ENCODE peak calls at places on chromosomes 11 and 22, in nine cellular contexts. One of them, this sample, is unnamed.

GRCh38 chr22:16966251-16966650 is 41.8 kb downstream of the GAB4 start:
- DNase-seq in activated CD4-positive, CD25-positive, alpha-beta regulatory T cell treated with anti-CD3 and anti-CD28 coated beads, Interleukin-2, amount 50 U/mL, for 72 hours: no peak
- DNase-seq in naive thymus-derived CD8-positive, alpha-beta T cell: no peak
- DNase-seq in nephron progenitor cell: no peak
- DNase-seq in T follicular helper cell: no peak
- DNase-seq in activated T-helper 1 cell treated with anti-CD3 and anti-CD28 coated beads, Interleukin-12 subunit alpha, Interleukin-12 subunit beta, Interleukin-2, Interleukin-4 antibody, amounts not matched to agents 30 ng/mL and 10 ng/mL and 1 ng/mL, durations not matched to agents 14 hours and 24 hours and 36 hours: no peak
- DNase-seq in NCI-H748 treated with DMSO at 0.1 percent for 48 hours: no peak
- DNase-seq in CD4-positive, CD25-positive, alpha-beta regulatory T cell: no peak
- DNase-seq in effector CD8-positive, alpha-beta T cell: no peak
- DNase-seq in this sample: no peak

GRCh38 chr11:110991621-110992355 is 253.7 kb upstream of the POU2AF2 start:
- DNase-seq in activated CD4-positive, CD25-positive, alpha-beta regulatory T cell treated with anti-CD3 and anti-CD28 coated beads, Interleukin-2, amount 50 U/mL, for 72 hours: no peak
- DNase-seq in naive thymus-derived CD8-positive, alpha-beta T cell: no peak
- DNase-seq in nephron progenitor cell: no peak
- DNase-seq in T follicular helper cell: no peak
- DNase-seq in activated T-helper 1 cell treated with anti-CD3 and anti-CD28 coated beads, Interleukin-12 subunit alpha, Interleukin-12 subunit beta, Interleukin-2, Interleukin-4 antibody, amounts not matched to agents 30 ng/mL and 10 ng/mL and 1 ng/mL, durations not matched to agents 14 hours and 24 hours and 36 hours: no peak
- DNase-seq in NCI-H748 treated with DMSO at 0.1 percent for 48 hours: no peak
- DNase-seq in CD4-positive, CD25-positive, alpha-beta regulatory T cell: no peak
- DNase-seq in effector CD8-positive, alpha-beta T cell: no peak
- DNase-seq in this sample: no peak

GRCh38 chr22:31248138-31248745 is 36.1 kb downstream of the LIMK2 start:
- DNase-seq in activated CD4-positive, CD25-positive, alpha-beta regulatory T cell treated with anti-CD3 and anti-CD28 coated beads, Interleukin-2, amount 50 U/mL, for 72 hours: peak; percentile 41
- DNase-seq in naive thymus-derived CD8-positive, alpha-beta T cell: peak; percentile 74
- DNase-seq in nephron progenitor cell: peak; percentile 73
- DNase-seq in T follicular helper cell: peak; percentile 60
- DNase-seq in activated T-helper 1 cell treated with anti-CD3 and anti-CD28 coated beads, Interleukin-12 subunit alpha, Interleukin-12 subunit beta, Interleukin-2, Interleukin-4 antibody, amounts not matched to agents 30 ng/mL and 10 ng/mL and 1 ng/mL, durations not matched to agents 14 hours and 24 hours and 36 hours: peak; percentile 66
- DNase-seq in NCI-H748 treated with DMSO at 0.1 percent for 48 hours: no peak
- DNase-seq in CD4-positive, CD25-positive, alpha-beta regulatory T cell: peak; percentile 90
- DNase-seq in effector CD8-positive, alpha-beta T cell: peak; percentile 55
- DNase-seq in this sample: peak; percentile 79

GRCh38 chr11:2691991-2692841 is 7.6 kb downstream of the KCNQ1OT1 start:
- DNase-seq in activated CD4-positive, CD25-positive, alpha-beta regulatory T cell treated with anti-CD3 and anti-CD28 coated beads, Interleukin-2, amount 50 U/mL, for 72 hours: no peak
- DNase-seq in naive thymus-derived CD8-positive, alpha-beta T cell: no peak
- DNase-seq in nephron progenitor cell: no peak
- DNase-seq in T follicular helper cell: no peak
- DNase-seq in activated T-helper 1 cell treated with anti-CD3 and anti-CD28 coated beads, Interleukin-12 subunit alpha, Interleukin-12 subunit beta, Interleukin-2, Interleukin-4 antibody, amounts not matched to agents 30 ng/mL and 10 ng/mL and 1 ng/mL, durations not matched to agents 14 hours and 24 hours and 36 hours: no peak
- DNase-seq in NCI-H748 treated with DMSO at 0.1 percent for 48 hours: no peak
- DNase-seq in CD4-positive, CD25-positive, alpha-beta regulatory T cell: no peak
- DNase-seq in effector CD8-positive, alpha-beta T cell: no peak
- DNase-seq in this sample: no peak

GRCh38 chr11:2375341-2375853 is 1.7 kb upstream of the CD81 start:
- DNase-seq in activated CD4-positive, CD25-positive, alpha-beta regulatory T cell treated with anti-CD3 and anti-CD28 coated beads, Interleukin-2, amount 50 U/mL, for 72 hours: no peak
- DNase-seq in naive thymus-derived CD8-positive, alpha-beta T cell: no peak
- DNase-seq in nephron progenitor cell: no peak
- DNase-seq in T follicular helper cell: no peak
- DNase-seq in activated T-helper 1 cell treated with anti-CD3 and anti-CD28 coated beads, Interleukin-12 subunit alpha, Interleukin-12 subunit beta, Interleukin-2, Interleukin-4 antibody, amounts not matched to agents 30 ng/mL and 10 ng/mL and 1 ng/mL, durations not matched to agents 14 hours and 24 hours and 36 hours: no peak
- DNase-seq in NCI-H748 treated with DMSO at 0.1 percent for 48 hours: no peak
- DNase-seq in CD4-positive, CD25-positive, alpha-beta regulatory T cell: no peak
- DNase-seq in effector CD8-positive, alpha-beta T cell: no peak
- DNase-seq in this sample: no peak

GRCh38 chr11:128630367-128631230 is 43.2 kb upstream of the ETS1 start:
- DNase-seq in activated CD4-positive, CD25-positive, alpha-beta regulatory T cell treated with anti-CD3 and anti-CD28 coated beads, Interleukin-2, amount 50 U/mL, for 72 hours: peak; percentile 94
- DNase-seq in naive thymus-derived CD8-positive, alpha-beta T cell: peak; percentile 89
- DNase-seq in nephron progenitor cell: peak; percentile 89
- DNase-seq in T follicular helper cell: peak; percentile 84
- DNase-seq in activated T-helper 1 cell treated with anti-CD3 and anti-CD28 coated beads, Interleukin-12 subunit alpha, Interleukin-12 subunit beta, Interleukin-2, Interleukin-4 antibody, amounts not matched to agents 30 ng/mL and 10 ng/mL and 1 ng/mL, durations not matched to agents 14 hours and 24 hours and 36 hours: peak; percentile 81
- DNase-seq in NCI-H748 treated with DMSO at 0.1 percent for 48 hours: peak; percentile 34
- DNase-seq in CD4-positive, CD25-positive, alpha-beta regulatory T cell: peak; percentile 94
- DNase-seq in effector CD8-positive, alpha-beta T cell: peak; percentile 85
- DNase-seq in this sample: peak; percentile 84

GRCh38 chr22:36395922-36396321 is 8.2 kb upstream of the MYH9 start:
- DNase-seq in activated CD4-positive, CD25-positive, alpha-beta regulatory T cell treated with anti-CD3 and anti-CD28 coated beads, Interleukin-2, amount 50 U/mL, for 72 hours: no peak
- DNase-seq in naive thymus-derived CD8-positive, alpha-beta T cell: no peak
- DNase-seq in nephron progenitor cell: no peak
- DNase-seq in T follicular helper cell: no peak
- DNase-seq in activated T-helper 1 cell treated with anti-CD3 and anti-CD28 coated beads, Interleukin-12 subunit alpha, Interleukin-12 subunit beta, Interleukin-2, Interleukin-4 antibody, amounts not matched to agents 30 ng/mL and 10 ng/mL and 1 ng/mL, durations not matched to agents 14 hours and 24 hours and 36 hours: no peak
- DNase-seq in NCI-H748 treated with DMSO at 0.1 percent for 48 hours: no peak
- DNase-seq in CD4-positive, CD25-positive, alpha-beta regulatory T cell: no peak
- DNase-seq in effector CD8-positive, alpha-beta T cell: no peak
- DNase-seq in this sample: no peak

GRCh38 chr11:17596711-17597110 is 49.7 kb downstream of the OTOG start:
- DNase-seq in activated CD4-positive, CD25-positive, alpha-beta regulatory T cell treated with anti-CD3 and anti-CD28 coated beads, Interleukin-2, amount 50 U/mL, for 72 hours: no peak
- DNase-seq in naive thymus-derived CD8-positive, alpha-beta T cell: no peak
- DNase-seq in nephron progenitor cell: no peak
- DNase-seq in T follicular helper cell: no peak
- DNase-seq in activated T-helper 1 cell treated with anti-CD3 and anti-CD28 coated beads, Interleukin-12 subunit alpha, Interleukin-12 subunit beta, Interleukin-2, Interleukin-4 antibody, amounts not matched to agents 30 ng/mL and 10 ng/mL and 1 ng/mL, durations not matched to agents 14 hours and 24 hours and 36 hours: no peak
- DNase-seq in NCI-H748 treated with DMSO at 0.1 percent for 48 hours: no peak
- DNase-seq in CD4-positive, CD25-positive, alpha-beta regulatory T cell: no peak
- DNase-seq in effector CD8-positive, alpha-beta T cell: no peak
- DNase-seq in this sample: no peak

GRCh38 chr11:114039551-114039950 is 20.0 kb upstream of the ZBTB16 start:
- DNase-seq in activated CD4-positive, CD25-positive, alpha-beta regulatory T cell treated with anti-CD3 and anti-CD28 coated beads, Interleukin-2, amount 50 U/mL, for 72 hours: no peak
- DNase-seq in naive thymus-derived CD8-positive, alpha-beta T cell: no peak
- DNase-seq in nephron progenitor cell: no peak
- DNase-seq in T follicular helper cell: no peak
- DNase-seq in activated T-helper 1 cell treated with anti-CD3 and anti-CD28 coated beads, Interleukin-12 subunit alpha, Interleukin-12 subunit beta, Interleukin-2, Interleukin-4 antibody, amounts not matched to agents 30 ng/mL and 10 ng/mL and 1 ng/mL, durations not matched to agents 14 hours and 24 hours and 36 hours: no peak
- DNase-seq in NCI-H748 treated with DMSO at 0.1 percent for 48 hours: no peak
- DNase-seq in CD4-positive, CD25-positive, alpha-beta regulatory T cell: no peak
- DNase-seq in effector CD8-positive, alpha-beta T cell: no peak
- DNase-seq in this sample: no peak

GRCh38 chr22:19884161-19884953 is 29.7 kb upstream of the GNB1L start:
- DNase-seq in activated CD4-positive, CD25-positive, alpha-beta regulatory T cell treated with anti-CD3 and anti-CD28 coated beads, Interleukin-2, amount 50 U/mL, for 72 hours: no peak
- DNase-seq in naive thymus-derived CD8-positive, alpha-beta T cell: no peak
- DNase-seq in nephron progenitor cell: no peak
- DNase-seq in T follicular helper cell: no peak
- DNase-seq in activated T-helper 1 cell treated with anti-CD3 and anti-CD28 coated beads, Interleukin-12 subunit alpha, Interleukin-12 subunit beta, Interleukin-2, Interleukin-4 antibody, amounts not matched to agents 30 ng/mL and 10 ng/mL and 1 ng/mL, durations not matched to agents 14 hours and 24 hours and 36 hours: no peak
- DNase-seq in NCI-H748 treated with DMSO at 0.1 percent for 48 hours: no peak
- DNase-seq in CD4-positive, CD25-positive, alpha-beta regulatory T cell: no peak
- DNase-seq in effector CD8-positive, alpha-beta T cell: no peak
- DNase-seq in this sample: no peak

GRCh38 chr22:11616811-11617210 is 3911.2 kb upstream of the OR11H1 start:
- DNase-seq in activated CD4-positive, CD25-positive, alpha-beta regulatory T cell treated with anti-CD3 and anti-CD28 coated beads, Interleukin-2, amount 50 U/mL, for 72 hours: no peak
- DNase-seq in naive thymus-derived CD8-positive, alpha-beta T cell: no peak
- DNase-seq in nephron progenitor cell: no peak
- DNase-seq in T follicular helper cell: no peak
- DNase-seq in activated T-helper 1 cell treated with anti-CD3 and anti-CD28 coated beads, Interleukin-12 subunit alpha, Interleukin-12 subunit beta, Interleukin-2, Interleukin-4 antibody, amounts not matched to agents 30 ng/mL and 10 ng/mL and 1 ng/mL, durations not matched to agents 14 hours and 24 hours and 36 hours: no peak
- DNase-seq in NCI-H748 treated with DMSO at 0.1 percent for 48 hours: no peak
- DNase-seq in CD4-positive, CD25-positive, alpha-beta regulatory T cell: no peak
- DNase-seq in effector CD8-positive, alpha-beta T cell: no peak
- DNase-seq in this sample: peak; percentile 18

GRCh38 chr11:33001281-33001680 is 14.4 kb upstream of the DEPDC7 start:
- DNase-seq in activated CD4-positive, CD25-positive, alpha-beta regulatory T cell treated with anti-CD3 and anti-CD28 coated beads, Interleukin-2, amount 50 U/mL, for 72 hours: no peak
- DNase-seq in naive thymus-derived CD8-positive, alpha-beta T cell: no peak
- DNase-seq in nephron progenitor cell: no peak
- DNase-seq in T follicular helper cell: no peak
- DNase-seq in activated T-helper 1 cell treated with anti-CD3 and anti-CD28 coated beads, Interleukin-12 subunit alpha, Interleukin-12 subunit beta, Interleukin-2, Interleukin-4 antibody, amounts not matched to agents 30 ng/mL and 10 ng/mL and 1 ng/mL, durations not matched to agents 14 hours and 24 hours and 36 hours: no peak
- DNase-seq in NCI-H748 treated with DMSO at 0.1 percent for 48 hours: no peak
- DNase-seq in CD4-positive, CD25-positive, alpha-beta regulatory T cell: no peak
- DNase-seq in effector CD8-positive, alpha-beta T cell: no peak
- DNase-seq in this sample: no peak

GRCh38 chr11:12932485-12932884 is 76.6 kb upstream of the RASSF10 start:
- DNase-seq in activated CD4-positive, CD25-positive, alpha-beta regulatory T cell treated with anti-CD3 and anti-CD28 coated beads, Interleukin-2, amount 50 U/mL, for 72 hours: no peak
- DNase-seq in naive thymus-derived CD8-positive, alpha-beta T cell: no peak
- DNase-seq in nephron progenitor cell: no peak
- DNase-seq in T follicular helper cell: no peak
- DNase-seq in activated T-helper 1 cell treated with anti-CD3 and anti-CD28 coated beads, Interleukin-12 subunit alpha, Interleukin-12 subunit beta, Interleukin-2, Interleukin-4 antibody, amounts not matched to agents 30 ng/mL and 10 ng/mL and 1 ng/mL, durations not matched to agents 14 hours and 24 hours and 36 hours: no peak
- DNase-seq in NCI-H748 treated with DMSO at 0.1 percent for 48 hours: no peak
- DNase-seq in CD4-positive, CD25-positive, alpha-beta regulatory T cell: no peak
- DNase-seq in effector CD8-positive, alpha-beta T cell: no peak
- DNase-seq in this sample: no peak

GRCh38 chr22:28899199-28899853 is 16.0 kb downstream of the ZNRF3 start:
- DNase-seq in activated CD4-positive, CD25-positive, alpha-beta regulatory T cell treated with anti-CD3 and anti-CD28 coated beads, Interleukin-2, amount 50 U/mL, for 72 hours: no peak
- DNase-seq in naive thymus-derived CD8-positive, alpha-beta T cell: peak; percentile 71
- DNase-seq in nephron progenitor cell: no peak
- DNase-seq in T follicular helper cell: no peak
- DNase-seq in activated T-helper 1 cell treated with anti-CD3 and anti-CD28 coated beads, Interleukin-12 subunit alpha, Interleukin-12 subunit beta, Interleukin-2, Interleukin-4 antibody, amounts not matched to agents 30 ng/mL and 10 ng/mL and 1 ng/mL, durations not matched to agents 14 hours and 24 hours and 36 hours: no peak
- DNase-seq in NCI-H748 treated with DMSO at 0.1 percent for 48 hours: no peak
- DNase-seq in CD4-positive, CD25-positive, alpha-beta regulatory T cell: peak; percentile 71
- DNase-seq in effector CD8-positive, alpha-beta T cell: no peak
- DNase-seq in this sample: no peak

This sample was measured in neuronal stem cell.